ENCODE peak calls at places on chromosome 21, in four cellular contexts. D is MM.1S, F is PC-9, J is hepatocyte. I is an unnamed sample.

GRCh38 chr21:19523066-19523465 is 1119.5 kb upstream of the TMPRSS15 start:
- DNase-seq in D (no peak), F (no peak), J (no peak), I (peak; percentile 11)

GRCh38 chr21:41254090-41254700 is 62.4 kb upstream of the FAM3B start:
- DNase-seq in D (no peak), F (no peak), J (no peak), I (no peak)

GRCh38 chr21:32806810-32807386 is 35.3 kb upstream of the PAXBP1 start:
- DNase-seq in D (no peak), F (no peak), J (no peak), I (no peak)

GRCh38 chr21:30336596-30336995 is 898 bp downstream of the KRTAP27-1 start:
- DNase-seq in D (no peak), F (no peak), J (no peak), I (no peak)

GRCh38 chr21:27740084-27740483 is 773.2 kb upstream of the ADAMTS5 start:
- DNase-seq in D (no peak), F (no peak), J (no peak), I (no peak)

GRCh38 chr21:40568756-40569155 is 278.2 kb downstream of the DSCAM start:
- DNase-seq in D (no peak), F (no peak), J (no peak), I (no peak)

GRCh38 chr21:21137986-21138385 is 139.8 kb downstream of the NCAM2 start:
- DNase-seq in D (no peak), F (no peak), J (no peak), I (no peak)

GRCh38 chr21:37245151-37245550 is 22.0 kb downstream of the VPS26C start:
- DNase-seq in D (no peak), F (no peak), J (no peak), I (no peak)

GRCh38 chr21:40902299-40902698 is 55.3 kb upstream of the DSCAM start:
- DNase-seq in D (no peak), F (no peak), J (no peak), I (no peak)

GRCh38 chr21:37281993-37282392 is 14.9 kb upstream of the VPS26C start:
- DNase-seq in D (no peak), F (no peak), J (peak; percentile 19), I (peak; percentile 35)

GRCh38 chr21:15809818-15810217 is 80.0 kb downstream of the USP25 start:
- DNase-seq in D (no peak), F (no peak), J (no peak), I (no peak)

GRCh38 chr21:42794551-42794950 is 84.8 kb downstream of the WDR4 start:
- DNase-seq in D (no peak), F (no peak), J (no peak), I (no peak)

GRCh38 chr21:37207441-37208009 is 59.6 kb downstream of the VPS26C start:
- DNase-seq in D (peak; percentile 53), F (peak; percentile 29), J (no peak), I (no peak)

GRCh38 chr21:35833991-35834390 is 226.3 kb downstream of the SETD4 start:
- DNase-seq in D (no peak), F (no peak), J (no peak), I (no peak)

GRCh38 chr21:42319851-42320602 is 4.8 kb upstream of the TFF3 start:
- DNase-seq in D (no peak), F (peak; percentile 33), J (no peak), I (no peak)

GRCh38 chr21:28252923-28253322 is 739.8 kb downstream of the LTN1 start:
- DNase-seq in D (no peak), F (no peak), J (no peak), I (no peak)

GRCh38 chr21:16708431-16708830 is 804.4 kb upstream of the CXADR start:
- DNase-seq in D (no peak), F (no peak), J (no peak), I (no peak)

DNA sequence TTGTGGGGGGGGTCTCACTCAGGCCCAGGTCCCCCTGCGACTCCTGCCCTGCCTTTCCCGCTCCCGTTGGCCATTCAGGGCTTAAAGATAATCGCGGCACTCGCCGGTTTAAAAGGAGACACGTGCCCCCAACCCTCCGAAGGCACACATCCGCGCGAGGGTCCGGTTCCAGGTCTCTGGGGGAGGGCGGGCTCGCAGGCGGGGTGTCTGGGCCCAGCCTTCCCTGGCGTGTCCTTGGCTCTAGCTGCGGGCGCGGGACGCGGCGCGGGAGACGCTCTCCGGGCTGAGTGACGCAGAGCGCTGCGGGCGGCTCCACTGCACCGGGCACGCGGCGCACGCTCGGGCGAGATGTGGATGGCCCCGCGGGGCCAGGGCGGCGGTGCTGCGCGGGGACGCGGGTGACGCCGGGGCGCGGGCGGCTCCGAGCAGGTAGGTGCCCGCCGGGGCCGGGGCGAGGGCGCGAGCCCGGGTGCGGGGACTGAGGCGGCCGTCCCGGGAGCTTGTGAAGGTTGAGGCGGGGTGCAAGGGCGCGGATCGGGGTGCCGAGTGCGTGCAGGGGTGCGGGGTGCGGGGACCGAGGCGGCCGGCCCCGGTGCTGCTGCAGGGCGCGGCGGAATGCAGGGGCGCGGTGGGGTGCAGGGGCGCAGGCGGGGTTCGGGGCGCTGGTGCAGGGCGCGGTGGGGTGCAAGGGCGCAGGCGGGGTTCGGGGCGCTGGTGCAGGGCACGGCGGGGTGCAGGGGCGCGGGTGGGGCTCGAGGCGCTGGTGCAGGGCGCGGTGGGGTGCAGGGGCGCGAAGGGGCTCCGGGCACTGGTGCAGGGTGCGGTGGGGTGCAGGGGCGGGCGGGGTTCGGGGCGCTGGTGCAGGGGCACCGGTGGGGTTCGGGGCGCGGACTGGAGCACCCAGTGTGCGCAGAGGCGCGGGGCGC is 3.3 kb upstream of the TRPM2 start:
- DNase-seq in D (no peak), F (no peak), J (no peak), I (no peak)
- TF ChIP-seq EZH2 in D (no peak), F (no peak), J (no peak), I (no peak)

GRCh38 chr21:26112979-26113378 is 57.6 kb downstream of the APP start:
- DNase-seq in D (no peak), F (no peak), J (no peak), I (no peak)

GRCh38 chr21:26107439-26107838 is 63.1 kb downstream of the APP start:
- DNase-seq in D (no peak), F (no peak), J (no peak), I (no peak)

GRCh38 chr21:26112127-26112742 is 58.3 kb downstream of the APP start:
- DNase-seq in D (no peak), F (no peak), J (no peak), I (no peak)

GRCh38 chr21:26106562-26106961 is 64.0 kb downstream of the APP start:
- DNase-seq in D (no peak), F (no peak), J (no peak), I (no peak)

GRCh38 chr21:26110703-26111102 is 59.9 kb downstream of the APP start:
- DNase-seq in D (no peak), F (no peak), J (no peak), I (no peak)
- H3K27ac ChIP-seq in D (no peak overlapping the region), F (no peak overlapping the region), J (no peak overlapping the region), I (no peak overlapping the region)

DNA sequence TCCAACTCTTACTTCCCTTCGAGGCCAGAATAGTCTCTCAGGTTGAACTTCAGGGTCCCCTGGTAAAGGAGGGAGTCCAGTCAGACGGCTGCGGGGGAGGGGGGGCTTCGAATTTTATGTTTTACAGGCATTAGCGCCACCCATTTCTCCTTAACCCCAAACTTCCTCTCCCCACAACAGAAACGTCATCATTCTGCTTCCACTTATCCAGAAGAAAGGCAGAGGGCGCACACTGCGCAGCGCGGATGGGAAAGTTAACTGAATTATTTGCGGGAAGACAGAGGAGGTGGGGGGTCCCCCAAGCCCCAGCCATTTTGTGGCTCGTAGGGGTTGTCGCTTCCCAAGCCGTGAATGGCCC is 529 bp upstream of the PRMT2 start:
- DNase-seq in D (peak; percentile 67), F (no peak), J (peak; percentile 89), I (peak; percentile 86)
- TF ChIP-seq CTCF in D (no peak), F (no peak), J (peak; percentile 43), I (peak; percentile 31)

GRCh38 chr21:46098303-46099141 is 610 bp downstream of the COL6A2 start:
- DNase-seq in D (no peak), F (no peak), J (peak; percentile 37), I (peak; percentile 37)

GRCh38 chr21:46097826-46098286 is at the start of gene COL6A2:
- DNase-seq in D (no peak), F (peak; percentile 49), J (peak; percentile 90), I (peak; percentile 84)

GRCh38 chr21:46100426-46100825 is 2.5 kb downstream of the COL6A2 start:
- DNase-seq in D (no peak), F (no peak), J (peak; percentile 5), I (no peak)

GRCh38 chr21:46100020-46100419 is 2.1 kb downstream of the COL6A2 start:
- DNase-seq in D (no peak), F (no peak), J (no peak), I (no peak)

GRCh38 chr21:46099476-46099875 is 1.6 kb downstream of the COL6A2 start:
- DNase-seq in D (no peak), F (no peak), J (peak; percentile 55), I (peak; percentile 34)
- TF ChIP-seq EZH2 in D (no peak), F (no peak), J (no peak), I (no peak)

GRCh38 chr21:38852278-38852677 is 46.5 kb downstream of the ETS2 start:
- DNase-seq in D (no peak), F (no peak), J (no peak), I (no peak)
- H3K27ac ChIP-seq in D (no peak overlapping the region), F (no peak overlapping the region), J (no peak overlapping the region), I (no peak overlapping the region)